ENCODE peak calls at places on chromosome 2, in four cellular contexts. J is posterior cingulate gyrus, X is sciatic nerve, T is NCI-H1436. I is an unnamed sample.

GRCh38 chr2:224584111-224584764 is 925 bp downstream of the CUL3 start:
- DNase-seq in J (no peak), X (peak; percentile 66), T (no peak), I (no peak)

GRCh38 chr2:7748717-7749415 is 831.7 kb downstream of the RNF144A start:
- DNase-seq in J (no peak), X (no peak), T (no peak), I (no peak)

GRCh38 chr2:42743667-42744005 is 20.3 kb downstream of the OXER1 start:
- DNase-seq in J (no peak), X (no peak), T (no peak), I (no peak)

GRCh38 chr2:70305531-70305930 is 3.7 kb upstream of the FAM136A start:
- DNase-seq in J (no peak), X (no peak), T (no peak), I (no peak)

GRCh38 chr2:204317640-204318039 is 227.6 kb upstream of the PARD3B start:
- DNase-seq in J (no peak), X (no peak), T (no peak), I (no peak)

GRCh38 chr2:46411245-46411641 is 68.1 kb upstream of the TMEM247 start:
- DNase-seq in J (no peak), X (no peak), T (no peak), I (no peak)

GRCh38 chr2:173054466-173054865 is 21.2 kb upstream of the MAP3K20 start:
- DNase-seq in J (no peak), X (no peak), T (no peak), I (no peak)

GRCh38 chr2:42424033-42424432 is 63.0 kb upstream of the COX7A2L start:
- DNase-seq in J (no peak), X (no peak), T (no peak), I (no peak)